ENCODE peak calls at places on chromosomes 7 and 10, in five cellular contexts. One of them, this sample, is unnamed.

GRCh38 chr7:116801092-116801710 is 61.2 kb upstream of the CAPZA2 start:
- DNase-seq in neuronal stem cell: no peak
- DNase-seq in mesenchymal stem cell: peak
- DNase-seq in trophoblast cell: peak
- DNase-seq in H1: no peak
- DNase-seq in this sample: no peak

GRCh38 chr10:122154034-122154732 is 116.9 kb upstream of the BTBD16 start:
- DNase-seq in neuronal stem cell: no peak
- DNase-seq in mesenchymal stem cell: no peak
- DNase-seq in trophoblast cell: no peak
- DNase-seq in H1: no peak
- DNase-seq in this sample: no peak

GRCh38 chr7:43148161-43148731 is 35.8 kb downstream of the HECW1 start:
- DNase-seq in mesenchymal stem cell: peak
- DNase-seq in trophoblast cell: no peak
- DNase-seq in neuronal stem cell: no peak
- DNase-seq in H1: no peak
- DNase-seq in this sample: no peak

GRCh38 chr7:12715372-12716133 is 28.1 kb downstream of the ARL4A start:
- DNase-seq in mesenchymal stem cell: peak
- DNase-seq in neuronal stem cell: peak
- DNase-seq in H1: peak
- DNase-seq in trophoblast cell: peak
- DNase-seq in this sample: peak

GRCh38 chr7:57867884-57868701 is 418.1 kb downstream of the ZNF716 start:
- DNase-seq in neuronal stem cell: no peak
- DNase-seq in trophoblast cell: peak
- DNase-seq in H1: no peak
- DNase-seq in mesenchymal stem cell: no peak
- DNase-seq in this sample: no peak

GRCh38 chr10:112244197-112244596 is 39.0 kb upstream of the TECTB start:
- DNase-seq in mesenchymal stem cell: no peak
- DNase-seq in neuronal stem cell: no peak
- DNase-seq in H1: no peak
- DNase-seq in trophoblast cell: no peak
- DNase-seq in this sample: no peak

GRCh38 chr10:15898046-15898445 is 37.7 kb upstream of the MINDY3 start:
- DNase-seq in H1: no peak
- DNase-seq in neuronal stem cell: no peak
- DNase-seq in trophoblast cell: no peak
- DNase-seq in mesenchymal stem cell: peak
- DNase-seq in this sample: no peak

GRCh38 chr10:70514591-70514990 is 36.0 kb downstream of the PALD1 start:
- DNase-seq in trophoblast cell: no peak
- DNase-seq in neuronal stem cell: no peak
- DNase-seq in mesenchymal stem cell: no peak
- DNase-seq in H1: no peak
- DNase-seq in this sample: no peak

GRCh38 chr10:37975407-37975991 is 948 bp downstream of the ZNF25 start:
- DNase-seq in H1: no peak
- DNase-seq in neuronal stem cell: no peak
- DNase-seq in trophoblast cell: no peak
- DNase-seq in mesenchymal stem cell: peak
- DNase-seq in this sample: no peak

GRCh38 chr7:142954680-142955268 is 7.4 kb downstream of the KEL start:
- DNase-seq in neuronal stem cell: no peak
- DNase-seq in H1: no peak
- DNase-seq in mesenchymal stem cell: no peak
- DNase-seq in trophoblast cell: no peak
- DNase-seq in this sample: no peak

GRCh38 chr7:69803699-69804516 is 205.6 kb downstream of the AUTS2 start:
- DNase-seq in mesenchymal stem cell: no peak
- DNase-seq in H1: no peak
- DNase-seq in neuronal stem cell: no peak
- DNase-seq in trophoblast cell: no peak
- DNase-seq in this sample: no peak

GRCh38 chr10:18340496-18341051 is 200.3 kb downstream of the CACNB2 start:
- DNase-seq in H1: no peak
- DNase-seq in trophoblast cell: no peak
- DNase-seq in mesenchymal stem cell: no peak
- DNase-seq in neuronal stem cell: no peak
- DNase-seq in this sample: no peak

GRCh38 chr10:15485684-15486316 is 114.7 kb upstream of the FAM171A1 start:
- DNase-seq in H1: no peak
- DNase-seq in mesenchymal stem cell: peak
- DNase-seq in neuronal stem cell: no peak
- DNase-seq in trophoblast cell: no peak
- DNase-seq in this sample: no peak

GRCh38 chr7:116863168-116863670 is 832 bp downstream of the CAPZA2 start:
- DNase-seq in H1: peak
- DNase-seq in trophoblast cell: no peak
- DNase-seq in neuronal stem cell: peak
- DNase-seq in mesenchymal stem cell: peak
- DNase-seq in this sample: no peak

DNA sequence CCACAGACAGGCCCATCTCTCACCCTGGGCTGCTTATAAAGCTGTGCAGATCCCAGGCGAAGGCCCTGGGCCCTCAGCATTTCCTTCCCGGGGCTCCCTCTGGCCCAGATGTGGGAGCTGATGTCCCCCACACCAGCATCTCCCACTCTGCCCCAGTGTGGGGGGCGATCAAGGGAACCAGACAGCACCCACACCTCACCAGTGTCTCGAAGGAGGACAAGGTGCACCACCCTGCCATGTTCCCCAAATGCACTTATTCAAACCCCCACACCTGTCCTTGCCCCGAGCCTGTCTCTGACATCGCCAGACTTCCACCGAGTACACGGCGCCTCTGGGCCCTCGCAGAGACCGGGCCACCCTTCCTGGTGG is 19.6 kb downstream of the DPYSL4 start:
- DNase-seq in trophoblast cell: no peak
- DNase-seq in neuronal stem cell: no peak
- DNase-seq in mesenchymal stem cell: no peak
- DNase-seq in H1: no peak
- DNase-seq in this sample: no peak
- H2BK12ac ChIP-seq in trophoblast cell: no peak
- H2BK12ac ChIP-seq in neuronal stem cell: no peak
- H2BK12ac ChIP-seq in mesenchymal stem cell: no peak
- H2BK12ac ChIP-seq in H1: no peak
- H2BK12ac ChIP-seq in this sample: no peak

GRCh38 chr10:43351301-43351700 is 20.1 kb upstream of the FXYD4 start:
- DNase-seq in mesenchymal stem cell: no peak
- DNase-seq in trophoblast cell: no peak
- DNase-seq in neuronal stem cell: no peak
- DNase-seq in H1: no peak
- DNase-seq in this sample: no peak

GRCh38 chr10:43350139-43350538 is 21.3 kb upstream of the FXYD4 start:
- DNase-seq in mesenchymal stem cell: no peak
- DNase-seq in trophoblast cell: peak
- DNase-seq in H1: no peak
- DNase-seq in neuronal stem cell: no peak
- DNase-seq in this sample: no peak

GRCh38 chr10:43352951-43353350 is 18.5 kb upstream of the FXYD4 start:
- DNase-seq in trophoblast cell: no peak
- DNase-seq in neuronal stem cell: no peak
- DNase-seq in H1: no peak
- DNase-seq in mesenchymal stem cell: no peak
- DNase-seq in this sample: no peak

GRCh38 chr10:43348511-43349312 is 22.7 kb upstream of the FXYD4 start:
- DNase-seq in mesenchymal stem cell: peak
- DNase-seq in trophoblast cell: peak
- DNase-seq in neuronal stem cell: peak
- DNase-seq in H1: peak
- DNase-seq in this sample: peak

DNA sequence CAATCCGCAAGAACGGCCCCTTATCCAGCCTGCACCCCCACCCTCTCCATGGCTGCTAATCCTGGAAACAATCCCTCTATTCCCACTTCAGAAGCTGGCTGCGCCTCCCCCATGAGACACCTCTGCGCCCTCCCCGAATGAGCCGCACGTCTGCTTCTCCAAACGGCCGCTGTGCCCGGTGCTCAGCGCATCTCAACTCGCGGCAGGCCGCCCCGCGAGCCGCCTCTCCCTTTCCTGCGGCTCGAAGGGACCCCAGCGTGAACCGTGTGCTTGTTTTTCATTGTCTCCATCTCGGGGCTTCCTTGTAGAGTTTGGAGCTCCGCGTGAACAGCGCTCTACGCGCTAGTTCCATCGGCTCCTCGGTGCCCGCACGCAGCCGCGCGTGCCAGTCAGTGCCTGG is 20.8 kb upstream of the FXYD4 start:
- DNase-seq in trophoblast cell: no peak
- DNase-seq in H1: no peak
- DNase-seq in neuronal stem cell: no peak
- DNase-seq in mesenchymal stem cell: no peak
- DNase-seq in this sample: no peak
- H2BK12ac ChIP-seq in trophoblast cell: no peak
- H2BK12ac ChIP-seq in H1: no peak
- H2BK12ac ChIP-seq in neuronal stem cell: no peak
- H2BK12ac ChIP-seq in mesenchymal stem cell: no peak
- H2BK12ac ChIP-seq in this sample: no peak

GRCh38 chr7:140060788-140061606 is 1.8 kb downstream of the PARP12 start:
- DNase-seq in neuronal stem cell: no peak
- DNase-seq in mesenchymal stem cell: peak
- DNase-seq in H1: peak
- DNase-seq in trophoblast cell: no peak
- DNase-seq in this sample: no peak
- H2BK12ac ChIP-seq in neuronal stem cell: no peak
- H2BK12ac ChIP-seq in mesenchymal stem cell: no peak
- H2BK12ac ChIP-seq in H1: no peak
- H2BK12ac ChIP-seq in trophoblast cell: no peak
- H2BK12ac ChIP-seq in this sample: no peak

DNA sequence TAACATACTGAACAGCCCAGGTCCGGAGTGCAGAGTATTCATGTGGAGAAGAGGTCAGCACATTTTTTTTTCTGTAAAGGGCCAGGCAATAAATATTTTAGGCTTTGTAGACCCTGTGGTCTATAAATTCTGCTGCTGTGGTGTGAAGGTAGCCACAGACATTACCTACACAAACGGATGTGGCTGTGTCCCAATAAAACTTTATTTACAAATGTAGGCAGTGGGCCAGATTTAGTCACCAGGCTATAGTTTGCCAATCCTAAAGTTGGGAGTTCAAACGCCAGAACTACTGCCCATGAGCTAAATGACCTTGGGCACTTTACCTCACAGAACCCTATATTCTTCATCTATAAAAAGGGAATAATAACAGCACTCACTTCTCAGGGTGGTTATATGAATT is 13.4 kb downstream of the FAM53B start:
- DNase-seq in mesenchymal stem cell: no peak
- DNase-seq in neuronal stem cell: no peak
- DNase-seq in H1: no peak
- DNase-seq in trophoblast cell: no peak
- DNase-seq in this sample: no peak
- H2BK12ac ChIP-seq in mesenchymal stem cell: no peak
- H2BK12ac ChIP-seq in neuronal stem cell: no peak
- H2BK12ac ChIP-seq in H1: no peak
- H2BK12ac ChIP-seq in trophoblast cell: no peak
- H2BK12ac ChIP-seq in this sample: no peak

GRCh38 chr7:135956393-135956792 is 20.8 kb downstream of the MTPN start:
- DNase-seq in mesenchymal stem cell: no peak
- DNase-seq in H1: no peak
- DNase-seq in neuronal stem cell: no peak
- DNase-seq in trophoblast cell: no peak
- DNase-seq in this sample: no peak

GRCh38 chr7:135950429-135950828 is 26.7 kb downstream of the MTPN start:
- DNase-seq in trophoblast cell: no peak
- DNase-seq in neuronal stem cell: no peak
- DNase-seq in mesenchymal stem cell: no peak
- DNase-seq in H1: no peak
- DNase-seq in this sample: no peak

GRCh38 chr7:135946289-135947055 is 30.7 kb downstream of the MTPN start:
- DNase-seq in neuronal stem cell: no peak
- DNase-seq in mesenchymal stem cell: no peak
- DNase-seq in H1: no peak
- DNase-seq in trophoblast cell: no peak
- DNase-seq in this sample: no peak

GRCh38 chr7:135950972-135951371 is 26.2 kb downstream of the MTPN start:
- DNase-seq in neuronal stem cell: no peak
- DNase-seq in mesenchymal stem cell: no peak
- DNase-seq in trophoblast cell: no peak
- DNase-seq in H1: no peak
- DNase-seq in this sample: no peak
- H2BK12ac ChIP-seq in neuronal stem cell: no peak
- H2BK12ac ChIP-seq in mesenchymal stem cell: no peak
- H2BK12ac ChIP-seq in trophoblast cell: no peak
- H2BK12ac ChIP-seq in H1: no peak
- H2BK12ac ChIP-seq in this sample: no peak

DNA sequence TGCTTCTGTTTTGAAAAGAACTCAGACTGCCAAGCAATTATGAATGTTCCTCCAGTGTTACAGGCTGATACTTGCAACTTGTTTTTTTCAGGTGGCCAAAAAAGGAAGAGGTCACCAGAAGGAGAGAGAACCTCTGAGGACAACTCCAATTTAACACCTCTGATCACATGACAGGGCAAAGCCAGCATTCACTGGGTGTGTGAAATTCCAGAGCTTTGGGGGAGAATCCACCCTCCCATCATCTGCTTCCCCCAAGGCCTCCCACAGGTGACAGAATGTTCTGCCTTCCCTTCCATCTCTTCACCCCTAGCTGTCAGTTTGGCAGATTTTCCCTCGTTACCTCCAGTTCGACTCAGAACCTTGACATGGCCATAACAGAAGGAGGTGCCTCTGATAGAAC is 39.1 kb downstream of the GOT1 start:
- DNase-seq in H1: no peak
- DNase-seq in mesenchymal stem cell: no peak
- DNase-seq in neuronal stem cell: no peak
- DNase-seq in trophoblast cell: no peak
- DNase-seq in this sample: no peak
- H2BK12ac ChIP-seq in H1: no peak
- H2BK12ac ChIP-seq in mesenchymal stem cell: peak
- H2BK12ac ChIP-seq in neuronal stem cell: no peak
- H2BK12ac ChIP-seq in trophoblast cell: peak
- H2BK12ac ChIP-seq in this sample: no peak

GRCh38 chr7:158743219-158743618 is 38.6 kb upstream of the NCAPG2 start:
- DNase-seq in neuronal stem cell: no peak
- DNase-seq in H1: peak
- DNase-seq in trophoblast cell: no peak
- DNase-seq in mesenchymal stem cell: no peak
- DNase-seq in this sample: peak
- H2BK12ac ChIP-seq in neuronal stem cell: no peak
- H2BK12ac ChIP-seq in H1: no peak
- H2BK12ac ChIP-seq in trophoblast cell: no peak
- H2BK12ac ChIP-seq in mesenchymal stem cell: no peak
- H2BK12ac ChIP-seq in this sample: no peak

GRCh38 chr7:150389532-150389816 is 10.3 kb downstream of the ZNF775 start:
- DNase-seq in trophoblast cell: no peak
- DNase-seq in H1: no peak
- DNase-seq in neuronal stem cell: no peak
- DNase-seq in mesenchymal stem cell: no peak
- DNase-seq in this sample: no peak
- H2BK12ac ChIP-seq in trophoblast cell: no peak
- H2BK12ac ChIP-seq in H1: peak
- H2BK12ac ChIP-seq in neuronal stem cell: no peak
- H2BK12ac ChIP-seq in mesenchymal stem cell: no peak
- H2BK12ac ChIP-seq in this sample: no peak

GRCh38 chr10:127449491-127449890 is 99.6 kb upstream of the NPS start:
- DNase-seq in trophoblast cell: no peak
- DNase-seq in H1: no peak
- DNase-seq in neuronal stem cell: no peak
- DNase-seq in mesenchymal stem cell: no peak
- DNase-seq in this sample: no peak
- H2BK12ac ChIP-seq in trophoblast cell: no peak
- H2BK12ac ChIP-seq in H1: no peak
- H2BK12ac ChIP-seq in neuronal stem cell: no peak
- H2BK12ac ChIP-seq in mesenchymal stem cell: no peak
- H2BK12ac ChIP-seq in this sample: no peak